ENCODE peak calls at places on chromosomes 5 and 9, in ten cellular contexts. Q is activated CD8-positive, alpha-beta T cell treated with anti-CD3 and anti-CD28 coated beads for 36 hours; I is AG04449; F is DMS153; G is endothelial cell; T is glutamatergic neuron; Z is activated gamma-delta T cell; A is IMR-90; S is NCI-H2171 treated with DMSO at 0.1 percent for 48 hours; V is non-pigmented ciliary epithelial cell. O is an unnamed sample.

GRCh38 chr5:169656125-169656990 is 19.3 kb downstream of the DOCK2 start:
- DNase-seq in Q (peak; percentile 40), I (no peak), F (no peak), G (no peak), T (no peak), Z (no peak), A (peak; percentile 43), S (no peak), V (peak; percentile 19), O (no peak)

GRCh38 chr9:27192291-27192960 is 83.4 kb downstream of the TEK start:
- DNase-seq in Q (no peak), I (no peak), F (no peak), G (no peak), T (no peak), Z (no peak), A (peak; percentile 7), S (no peak), V (no peak), O (no peak)

GRCh38 chr5:116900793-116901192 is 326.2 kb upstream of the SEMA6A start:
- DNase-seq in Q (no peak), I (no peak), F (no peak), G (no peak), T (no peak), Z (no peak), A (no peak), S (no peak), V (no peak), O (no peak)

GRCh38 chr5:57438162-57438561 is 44.4 kb downstream of the ACTBL2 start:
- DNase-seq in Q (no peak), I (no peak), F (no peak), G (no peak), T (no peak), Z (no peak), A (peak; percentile 87), S (no peak), V (no peak), O (no peak)

GRCh38 chr9:98517710-98518109 is 191.0 kb downstream of the GABBR2 start:
- DNase-seq in Q (no peak), I (no peak), F (no peak), G (no peak), T (no peak), Z (no peak), A (no peak), S (no peak), V (no peak), O (no peak)

GRCh38 chr5:154046486-154046885 is 7.7 kb downstream of the MFAP3 start:
- DNase-seq in Q (no peak), I (no peak), F (no peak), G (peak; percentile 4), T (no peak), Z (no peak), A (no peak), S (no peak), V (no peak), O (no peak)

GRCh38 chr9:90801507-90802289 is at the start of gene SYK:
- DNase-seq in Q (no peak), I (no peak), F (peak; percentile 65), G (peak; percentile 12), T (peak; percentile 43), Z (no peak), A (no peak), S (peak; percentile 61), V (no peak), O (no peak)

GRCh38 chr5:87099967-87100366 is 167.7 kb upstream of the RASA1 start:
- DNase-seq in Q (no peak), I (no peak), F (no peak), G (no peak), T (no peak), Z (no peak), A (no peak), S (no peak), V (no peak), O (no peak)

GRCh38 chr9:135736265-135736978 is 34.4 kb downstream of the KCNT1 start:
- DNase-seq in Q (no peak), I (no peak), F (no peak), G (no peak), T (no peak), Z (no peak), A (no peak), S (peak; percentile 30), V (no peak), O (no peak)

GRCh38 chr5:77773734-77774280 is 2.3 kb downstream of the TBCA start:
- DNase-seq in Q (no peak), I (no peak), F (no peak), G (no peak), T (no peak), Z (no peak), A (no peak), S (no peak), V (no peak), O (no peak)

GRCh38 chr5:132115375-132115774 is 41.8 kb downstream of the CSF2 start:
- DNase-seq in Q (no peak), I (no peak), F (no peak), G (no peak), T (no peak), Z (no peak), A (no peak), S (no peak), V (no peak), O (no peak)

GRCh38 chr5:151772029-151772867 is 494 bp downstream of the G3BP1 start:
- DNase-seq in Q (peak; percentile 56), I (no peak), F (peak; percentile 1), G (peak; percentile 29), T (peak; percentile 50), Z (peak; percentile 18), A (no peak), S (no peak), V (no peak), O (peak; percentile 40)

GRCh38 chr9:112546149-112547012 is 59.8 kb downstream of the KIAA1958 start:
- DNase-seq in Q (peak; percentile 4), I (no peak), F (no peak), G (no peak), T (no peak), Z (no peak), A (peak; percentile 18), S (no peak), V (no peak), O (no peak)

GRCh38 chr5:176614805-176615478 is 5.0 kb upstream of the GPRIN1 start:
- DNase-seq in Q (no peak), I (no peak), F (no peak), G (no peak), T (no peak), Z (no peak), A (peak; percentile 88), S (peak; percentile 65), V (no peak), O (no peak)

O was measured in BE2C.